ENCODE peak calls at places on chromosomes 6 and 20, in nine cellular contexts. M, K, B, G, Y, T, E, A and W are unnamed samples.

GRCh38 chr6:163940705-163941470 is 526.4 kb downstream of the QKI start:
- DNase-seq in B (no peak), K (no peak), Y (no peak), G (no peak), M (no peak), T (no peak), A (no peak), E (no peak), W (no peak)

GRCh38 chr6:135481786-135482369 is 15.7 kb downstream of the AHI1 start:
- DNase-seq in Y (no peak), G (no peak), K (no peak), T (no peak), M (peak; percentile 10), E (no peak), B (no peak), A (peak; percentile 32), W (no peak)

GRCh38 chr6:139545474-139546116 is 171.1 kb upstream of the CITED2 start:
- DNase-seq in T (no peak), B (no peak), G (no peak), A (no peak), M (no peak), E (no peak), K (no peak), Y (no peak), W (no peak)

GRCh38 chr20:53617791-53618489 is 24.3 kb upstream of the ZNF217 start:
- DNase-seq in K (no peak), G (no peak), A (no peak), T (no peak), M (no peak), Y (no peak), E (no peak), B (no peak), W (no peak)

GRCh38 chr6:9516207-9516606 is 898.7 kb downstream of the TFAP2A start:
- DNase-seq in B (no peak), A (no peak), G (peak; percentile 53), E (no peak), Y (peak; percentile 80), K (no peak), M (no peak), T (no peak), W (no peak)

GRCh38 chr6:43798688-43799444 is 28.9 kb downstream of the VEGFA start:
- DNase-seq in T (no peak), Y (peak; percentile 81), K (no peak), G (no peak), B (peak; percentile 71), A (no peak), M (no peak), E (no peak), W (peak; percentile 87)

GRCh38 chr6:155103816-155104366 is 108.8 kb downstream of the TIAM2 start:
- DNase-seq in E (no peak), A (no peak), B (peak; percentile 55), M (no peak), K (no peak), T (no peak), G (no peak), Y (peak; percentile 68), W (no peak)

GRCh38 chr6:71886184-71887005 is at the start of gene RIMS1:
- DNase-seq in M (peak; percentile 34), K (peak; percentile 30), A (peak; percentile 27), Y (peak; percentile 68), B (peak; percentile 48), T (no peak), G (no peak), E (peak; percentile 48), W (peak; percentile 47)

GRCh38 chr20:16530201-16530681 is 43.0 kb downstream of the KIF16B start:
- DNase-seq in B (no peak), E (no peak), G (no peak), K (no peak), Y (no peak), A (no peak), M (no peak), T (no peak), W (no peak)